ENCODE peak calls at places on chromosomes 2 and 18, in five cellular contexts. One of them, this sample, is unnamed.
A peak's percentile ranks its signal among the peaks of the same experiment; 100 is the strongest.

GRCh38 chr2:101516833-101517690 is 42.1 kb upstream of the RFX8 start:
- DNase-seq in AG04450: no peak
- DNase-seq in foreskin fibroblast: peak; percentile 98
- DNase-seq in astrocyte of the spinal cord: peak; percentile 96
- DNase-seq in fibroblast of lung: peak; percentile 99
- DNase-seq in this sample: peak; percentile 83

GRCh38 chr18:69002233-69002632 is 204.4 kb downstream of the CCDC102B start:
- DNase-seq in AG04450: no peak
- DNase-seq in astrocyte of the spinal cord: no peak
- DNase-seq in foreskin fibroblast: no peak
- DNase-seq in fibroblast of lung: no peak
- DNase-seq in this sample: no peak

GRCh38 chr2:20050712-20051517 is 513 bp downstream of the LAPTM4A start:
- DNase-seq in foreskin fibroblast: peak; percentile 82
- DNase-seq in fibroblast of lung: peak; percentile 55
- DNase-seq in astrocyte of the spinal cord: peak; percentile 70
- DNase-seq in AG04450: no peak
- DNase-seq in this sample: peak; percentile 74

GRCh38 chr2:96839288-96839874 is 4.4 kb downstream of the ANKRD23 start:
- DNase-seq in fibroblast of lung: peak; percentile 21
- DNase-seq in foreskin fibroblast: peak; percentile 36
- DNase-seq in astrocyte of the spinal cord: no peak
- DNase-seq in AG04450: no peak
- DNase-seq in this sample: no peak

GRCh38 chr2:71856709-71857525 is 290.7 kb downstream of the CYP26B1 start:
- DNase-seq in foreskin fibroblast: peak; percentile 32
- DNase-seq in fibroblast of lung: no peak
- DNase-seq in astrocyte of the spinal cord: no peak
- DNase-seq in AG04450: no peak
- DNase-seq in this sample: no peak

GRCh38 chr2:156077041-156077735 is 255.3 kb downstream of the NR4A2 start:
- DNase-seq in AG04450: no peak
- DNase-seq in astrocyte of the spinal cord: peak; percentile 18
- DNase-seq in foreskin fibroblast: no peak
- DNase-seq in fibroblast of lung: peak; percentile 30
- DNase-seq in this sample: no peak

GRCh38 chr2:239044336-239044735 is 196.5 kb downstream of the TWIST2 start:
- DNase-seq in foreskin fibroblast: no peak
- DNase-seq in fibroblast of lung: no peak
- DNase-seq in astrocyte of the spinal cord: no peak
- DNase-seq in AG04450: no peak
- DNase-seq in this sample: no peak

GRCh38 chr2:188217266-188217665 is 74.4 kb upstream of the GULP1 start:
- DNase-seq in astrocyte of the spinal cord: no peak
- DNase-seq in AG04450: no peak
- DNase-seq in fibroblast of lung: no peak
- DNase-seq in foreskin fibroblast: no peak
- DNase-seq in this sample: no peak

GRCh38 chr18:50340078-50340477 is 34.8 kb upstream of the SKA1 start:
- DNase-seq in fibroblast of lung: no peak
- DNase-seq in astrocyte of the spinal cord: no peak
- DNase-seq in foreskin fibroblast: no peak
- DNase-seq in AG04450: no peak
- DNase-seq in this sample: no peak

GRCh38 chr2:233267516-233268245 is 16.2 kb downstream of the ATG16L1 start:
- DNase-seq in fibroblast of lung: no peak
- DNase-seq in AG04450: no peak
- DNase-seq in foreskin fibroblast: no peak
- DNase-seq in astrocyte of the spinal cord: no peak
- DNase-seq in this sample: no peak

GRCh38 chr2:116696223-116696622 is 1118.3 kb upstream of the DDX18 start:
- DNase-seq in AG04450: no peak
- DNase-seq in astrocyte of the spinal cord: peak; percentile 3
- DNase-seq in foreskin fibroblast: no peak
- DNase-seq in fibroblast of lung: no peak
- DNase-seq in this sample: no peak

GRCh38 chr18:37270046-37270665 is 295.4 kb downstream of the CELF4 start:
- DNase-seq in fibroblast of lung: peak; percentile 49
- DNase-seq in foreskin fibroblast: peak; percentile 78
- DNase-seq in AG04450: peak; percentile 8
- DNase-seq in astrocyte of the spinal cord: peak; percentile 37
- DNase-seq in this sample: peak; percentile 46

GRCh38 chr2:120525056-120526046 is 179.4 kb downstream of the INHBB start:
- DNase-seq in AG04450: no peak
- DNase-seq in foreskin fibroblast: peak; percentile 47
- DNase-seq in astrocyte of the spinal cord: no peak
- DNase-seq in fibroblast of lung: no peak
- DNase-seq in this sample: peak; percentile 35

GRCh38 chr2:169116993-169117392 is 47.6 kb downstream of the DHRS9 start:
- DNase-seq in foreskin fibroblast: no peak
- DNase-seq in astrocyte of the spinal cord: no peak
- DNase-seq in fibroblast of lung: no peak
- DNase-seq in AG04450: no peak
- DNase-seq in this sample: no peak

GRCh38 chr18:23667114-23667513 is 4.4 kb upstream of the ANKRD29 start:
- DNase-seq in AG04450: no peak
- DNase-seq in foreskin fibroblast: no peak
- DNase-seq in astrocyte of the spinal cord: no peak
- DNase-seq in fibroblast of lung: no peak
- DNase-seq in this sample: no peak

GRCh38 chr2:124713969-124714368 is 688.9 kb downstream of the CNTNAP5 start:
- DNase-seq in AG04450: no peak
- DNase-seq in astrocyte of the spinal cord: no peak
- DNase-seq in foreskin fibroblast: no peak
- DNase-seq in fibroblast of lung: no peak
- DNase-seq in this sample: no peak

GRCh38 chr2:152638590-152638989 is 78.7 kb downstream of the PRPF40A start:
- DNase-seq in foreskin fibroblast: no peak
- DNase-seq in astrocyte of the spinal cord: no peak
- DNase-seq in AG04450: no peak
- DNase-seq in fibroblast of lung: no peak
- DNase-seq in this sample: no peak

GRCh38 chr2:70088508-70089219 is 1.4 kb downstream of the PCBP1 start:
- DNase-seq in fibroblast of lung: peak; percentile 45
- DNase-seq in foreskin fibroblast: no peak
- DNase-seq in AG04450: no peak
- DNase-seq in astrocyte of the spinal cord: no peak
- DNase-seq in this sample: peak; percentile 42

GRCh38 chr18:74132201-74132600 is 15.4 kb downstream of the FBXO15 start:
- DNase-seq in foreskin fibroblast: peak; percentile 38
- DNase-seq in astrocyte of the spinal cord: peak; percentile 20
- DNase-seq in fibroblast of lung: no peak
- DNase-seq in AG04450: peak; percentile 58
- DNase-seq in this sample: no peak

GRCh38 chr2:188314314-188315054 is 22.8 kb downstream of the GULP1 start:
- DNase-seq in astrocyte of the spinal cord: no peak
- DNase-seq in AG04450: no peak
- DNase-seq in fibroblast of lung: peak; percentile 88
- DNase-seq in foreskin fibroblast: no peak
- DNase-seq in this sample: peak; percentile 13

GRCh38 chr2:233799716-233800115 is 21.6 kb downstream of the MROH2A start:
- DNase-seq in astrocyte of the spinal cord: no peak
- DNase-seq in fibroblast of lung: no peak
- DNase-seq in AG04450: no peak
- DNase-seq in foreskin fibroblast: no peak
- DNase-seq in this sample: no peak

GRCh38 chr18:67104700-67105284 is 411.7 kb downstream of the DSEL start:
- DNase-seq in foreskin fibroblast: peak; percentile 58
- DNase-seq in AG04450: peak; percentile 32
- DNase-seq in astrocyte of the spinal cord: peak; percentile 61
- DNase-seq in fibroblast of lung: peak; percentile 66
- DNase-seq in this sample: peak; percentile 88

GRCh38 chr2:54435325-54435724 is 20.8 kb upstream of the SPTBN1 start:
- DNase-seq in foreskin fibroblast: no peak
- DNase-seq in AG04450: no peak
- DNase-seq in fibroblast of lung: no peak
- DNase-seq in astrocyte of the spinal cord: no peak
- DNase-seq in this sample: no peak

GRCh38 chr18:72605350-72605749 is 61.2 kb upstream of the CBLN2 start:
- DNase-seq in foreskin fibroblast: no peak
- DNase-seq in fibroblast of lung: no peak
- DNase-seq in astrocyte of the spinal cord: no peak
- DNase-seq in AG04450: no peak
- DNase-seq in this sample: no peak

GRCh38 chr2:68463287-68463877 is 3.7 kb downstream of the FBXO48 start:
- DNase-seq in astrocyte of the spinal cord: peak; percentile 74
- DNase-seq in foreskin fibroblast: peak; percentile 77
- DNase-seq in AG04450: peak; percentile 21
- DNase-seq in fibroblast of lung: peak; percentile 46
- DNase-seq in this sample: peak; percentile 77

GRCh38 chr2:240460781-240461431 is 25.4 kb downstream of the GPC1 start:
- DNase-seq in foreskin fibroblast: no peak
- DNase-seq in astrocyte of the spinal cord: no peak
- DNase-seq in fibroblast of lung: no peak
- DNase-seq in AG04450: no peak
- DNase-seq in this sample: no peak

GRCh38 chr2:76861708-76862107 is 660.5 kb downstream of the LRRTM4 start:
- DNase-seq in foreskin fibroblast: no peak
- DNase-seq in astrocyte of the spinal cord: peak; percentile 59
- DNase-seq in AG04450: no peak
- DNase-seq in fibroblast of lung: peak; percentile 0
- DNase-seq in this sample: peak; percentile 17

GRCh38 chr2:28725021-28725711 is 26.5 kb upstream of the PPP1CB start:
- DNase-seq in foreskin fibroblast: no peak
- DNase-seq in AG04450: no peak
- DNase-seq in astrocyte of the spinal cord: no peak
- DNase-seq in fibroblast of lung: no peak
- DNase-seq in this sample: no peak

GRCh38 chr2:186595219-186595618 is 5.4 kb downstream of the ITGAV start:
- DNase-seq in AG04450: no peak
- DNase-seq in astrocyte of the spinal cord: no peak
- DNase-seq in foreskin fibroblast: peak; percentile 15
- DNase-seq in fibroblast of lung: peak; percentile 71
- DNase-seq in this sample: peak; percentile 60

GRCh38 chr2:236867441-236868260 is 218.0 kb upstream of the COPS8 start:
- DNase-seq in foreskin fibroblast: peak; percentile 76
- DNase-seq in fibroblast of lung: peak; percentile 36
- DNase-seq in astrocyte of the spinal cord: no peak
- DNase-seq in AG04450: no peak
- DNase-seq in this sample: no peak

GRCh38 chr2:232449964-232450363 is 6.0 kb upstream of the ALPI start:
- DNase-seq in astrocyte of the spinal cord: no peak
- DNase-seq in fibroblast of lung: no peak
- DNase-seq in AG04450: no peak
- DNase-seq in foreskin fibroblast: no peak
- DNase-seq in this sample: no peak

GRCh38 chr2:28298406-28298805 is 94.3 kb upstream of the FOSL2 start:
- DNase-seq in astrocyte of the spinal cord: no peak
- DNase-seq in fibroblast of lung: no peak
- DNase-seq in AG04450: no peak
- DNase-seq in foreskin fibroblast: no peak
- DNase-seq in this sample: no peak

GRCh38 chr2:44833123-44834069 is 108.1 kb upstream of the SIX3 start:
- DNase-seq in foreskin fibroblast: peak; percentile 38
- DNase-seq in fibroblast of lung: peak; percentile 14
- DNase-seq in astrocyte of the spinal cord: no peak
- DNase-seq in AG04450: no peak
- DNase-seq in this sample: no peak
- H3K4me3 ChIP-seq in foreskin fibroblast: no peak overlapping the region
- H3K4me3 ChIP-seq in fibroblast of lung: no peak overlapping the region
- H3K4me3 ChIP-seq in astrocyte of the spinal cord: no peak overlapping the region
- H3K4me3 ChIP-seq in AG04450: no peak overlapping the region
- H3K4me3 ChIP-seq in this sample: no peak overlapping the region

GRCh38 chr2:127139766-127140165 is 32.8 kb upstream of the BIN1 start:
- DNase-seq in astrocyte of the spinal cord: no peak
- DNase-seq in fibroblast of lung: no peak
- DNase-seq in foreskin fibroblast: no peak
- DNase-seq in AG04450: no peak
- DNase-seq in this sample: no peak
- TF ChIP-seq CTCF in astrocyte of the spinal cord: no peak
- TF ChIP-seq CTCF in fibroblast of lung: no peak
- TF ChIP-seq CTCF in foreskin fibroblast: no peak
- TF ChIP-seq CTCF in AG04450: no peak
- TF ChIP-seq CTCF in this sample: no peak

GRCh38 chr18:48996041-48996440 is 45.3 kb upstream of the SMAD7 start:
- DNase-seq in foreskin fibroblast: no peak
- DNase-seq in fibroblast of lung: no peak
- DNase-seq in AG04450: no peak
- DNase-seq in astrocyte of the spinal cord: no peak
- DNase-seq in this sample: no peak

GRCh38 chr18:48996901-48997463 is 46.2 kb upstream of the SMAD7 start:
- DNase-seq in fibroblast of lung: peak; percentile 91
- DNase-seq in foreskin fibroblast: peak; percentile 88
- DNase-seq in AG04450: no peak
- DNase-seq in astrocyte of the spinal cord: peak; percentile 93
- DNase-seq in this sample: peak; percentile 76

GRCh38 chr18:48999569-48999968 is 48.8 kb upstream of the SMAD7 start:
- DNase-seq in fibroblast of lung: no peak
- DNase-seq in AG04450: no peak
- DNase-seq in astrocyte of the spinal cord: no peak
- DNase-seq in foreskin fibroblast: no peak
- DNase-seq in this sample: no peak

GRCh38 chr18:48997985-48998831 is 47.4 kb upstream of the SMAD7 start:
- DNase-seq in foreskin fibroblast: peak; percentile 96
- DNase-seq in AG04450: peak; percentile 82
- DNase-seq in astrocyte of the spinal cord: peak; percentile 98
- DNase-seq in fibroblast of lung: peak; percentile 98
- DNase-seq in this sample: peak; percentile 90

DNA sequence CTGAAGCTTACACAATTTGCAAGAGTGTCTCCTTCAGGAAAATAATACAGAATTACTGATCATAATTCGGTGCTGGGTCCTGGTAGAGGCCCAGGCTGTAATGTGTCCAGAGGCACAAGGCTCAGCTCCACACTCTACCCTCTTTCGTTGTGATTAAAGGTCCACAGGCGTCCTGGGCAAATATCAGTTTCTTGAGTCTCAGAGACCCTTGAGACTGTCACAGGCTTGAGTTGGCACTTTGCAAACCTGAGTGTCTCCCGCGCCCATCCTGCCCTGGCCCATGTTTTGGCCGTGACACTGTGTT is 46.9 kb upstream of the SMAD7 start:
- DNase-seq in fibroblast of lung: no peak
- DNase-seq in AG04450: no peak
- DNase-seq in astrocyte of the spinal cord: no peak
- DNase-seq in foreskin fibroblast: no peak
- DNase-seq in this sample: no peak
- H3K4me3 ChIP-seq in fibroblast of lung: no peak overlapping the region
- H3K4me3 ChIP-seq in AG04450: no peak overlapping the region
- H3K4me3 ChIP-seq in astrocyte of the spinal cord: no peak overlapping the region
- H3K4me3 ChIP-seq in foreskin fibroblast: no peak overlapping the region
- H3K4me3 ChIP-seq in this sample: no peak overlapping the region

GRCh38 chr2:222753251-222753824 is 81.9 kb downstream of the MOGAT1 start:
- DNase-seq in foreskin fibroblast: peak; percentile 64
- DNase-seq in AG04450: no peak
- DNase-seq in astrocyte of the spinal cord: peak; percentile 86
- DNase-seq in fibroblast of lung: peak; percentile 75
- DNase-seq in this sample: peak; percentile 39

GRCh38 chr2:222752731-222753130 is 81.3 kb downstream of the MOGAT1 start:
- DNase-seq in fibroblast of lung: no peak
- DNase-seq in AG04450: no peak
- DNase-seq in foreskin fibroblast: no peak
- DNase-seq in astrocyte of the spinal cord: peak; percentile 19
- DNase-seq in this sample: no peak

GRCh38 chr2:222751238-222751637 is 79.8 kb downstream of the MOGAT1 start:
- DNase-seq in AG04450: no peak
- DNase-seq in astrocyte of the spinal cord: no peak
- DNase-seq in foreskin fibroblast: no peak
- DNase-seq in fibroblast of lung: no peak
- DNase-seq in this sample: no peak

GRCh38 chr2:222750533-222750932 is 79.1 kb downstream of the MOGAT1 start:
- DNase-seq in fibroblast of lung: no peak
- DNase-seq in foreskin fibroblast: no peak
- DNase-seq in AG04450: no peak
- DNase-seq in astrocyte of the spinal cord: no peak
- DNase-seq in this sample: no peak

GRCh38 chr2:222751821-222752719 is 80.6 kb downstream of the MOGAT1 start:
- DNase-seq in foreskin fibroblast: no peak
- DNase-seq in fibroblast of lung: no peak
- DNase-seq in AG04450: no peak
- DNase-seq in astrocyte of the spinal cord: peak; percentile 28
- DNase-seq in this sample: no peak
- TF ChIP-seq CTCF in foreskin fibroblast: no peak
- TF ChIP-seq CTCF in fibroblast of lung: no peak
- TF ChIP-seq CTCF in AG04450: no peak
- TF ChIP-seq CTCF in astrocyte of the spinal cord: no peak
- TF ChIP-seq CTCF in this sample: no peak